ENCODE peak calls at places on chromosome 6, in five cellular contexts. One of them, this sample, is unnamed.

GRCh38 chr6:90413867-90414266 is 117.2 kb upstream of the BACH2 start:
- DNase-seq in EH: peak
- DNase-seq in central memory CD4-positive, alpha-beta T cell: peak
- DNase-seq in pancreas: no peak
- DNase-seq in heart left ventricle: peak
- DNase-seq in this sample: no peak

GRCh38 chr6:125101656-125102055 is 51.9 kb upstream of the TPD52L1 start:
- DNase-seq in pancreas: no peak
- DNase-seq in central memory CD4-positive, alpha-beta T cell: no peak
- DNase-seq in EH: peak
- DNase-seq in heart left ventricle: no peak
- DNase-seq in this sample: no peak

GRCh38 chr6:132471787-132472186 is 41.1 kb downstream of the STX7 start:
- DNase-seq in EH: no peak
- DNase-seq in heart left ventricle: no peak
- DNase-seq in central memory CD4-positive, alpha-beta T cell: no peak
- DNase-seq in pancreas: no peak
- DNase-seq in this sample: no peak

GRCh38 chr6:47595785-47596184 is 102.6 kb upstream of the ADGRF4 start:
- DNase-seq in heart left ventricle: no peak
- DNase-seq in EH: no peak
- DNase-seq in central memory CD4-positive, alpha-beta T cell: no peak
- DNase-seq in pancreas: no peak
- DNase-seq in this sample: no peak

GRCh38 chr6:11609324-11610071 is 71.9 kb downstream of the TMEM170B start:
- DNase-seq in EH: peak
- DNase-seq in central memory CD4-positive, alpha-beta T cell: no peak
- DNase-seq in pancreas: no peak
- DNase-seq in heart left ventricle: peak
- DNase-seq in this sample: peak

GRCh38 chr6:5215799-5216198 is 45.0 kb downstream of the LYRM4 start:
- DNase-seq in central memory CD4-positive, alpha-beta T cell: no peak
- DNase-seq in pancreas: no peak
- DNase-seq in heart left ventricle: no peak
- DNase-seq in EH: no peak
- DNase-seq in this sample: no peak

GRCh38 chr6:5517781-5518180 is 256.5 kb downstream of the FARS2 start:
- DNase-seq in central memory CD4-positive, alpha-beta T cell: no peak
- DNase-seq in EH: no peak
- DNase-seq in heart left ventricle: no peak
- DNase-seq in pancreas: no peak
- DNase-seq in this sample: no peak

GRCh38 chr6:26027491-26028211 is 59.6 kb upstream of the HFE start:
- DNase-seq in EH: no peak
- DNase-seq in central memory CD4-positive, alpha-beta T cell: no peak
- DNase-seq in heart left ventricle: no peak
- DNase-seq in pancreas: no peak
- DNase-seq in this sample: no peak

GRCh38 chr6:124983383-124983782 is 21.1 kb downstream of the RNF217 start:
- DNase-seq in pancreas: no peak
- DNase-seq in heart left ventricle: no peak
- DNase-seq in central memory CD4-positive, alpha-beta T cell: no peak
- DNase-seq in EH: no peak
- DNase-seq in this sample: no peak

GRCh38 chr6:89215391-89215790 is 1.8 kb downstream of the GABRR1 start:
- DNase-seq in heart left ventricle: no peak
- DNase-seq in pancreas: no peak
- DNase-seq in EH: no peak
- DNase-seq in central memory CD4-positive, alpha-beta T cell: no peak
- DNase-seq in this sample: no peak

GRCh38 chr6:117264487-117265424 is 602 bp upstream of the VGLL2 start:
- DNase-seq in heart left ventricle: no peak
- DNase-seq in central memory CD4-positive, alpha-beta T cell: no peak
- DNase-seq in EH: peak
- DNase-seq in pancreas: no peak
- DNase-seq in this sample: no peak

GRCh38 chr6:125301435-125302391 is at the start of gene HDDC2:
- DNase-seq in EH: peak
- DNase-seq in heart left ventricle: peak
- DNase-seq in central memory CD4-positive, alpha-beta T cell: peak
- DNase-seq in pancreas: peak
- DNase-seq in this sample: peak

GRCh38 chr6:3615391-3616380 is 135.8 kb downstream of the PXDC1 start:
- DNase-seq in central memory CD4-positive, alpha-beta T cell: no peak
- DNase-seq in EH: no peak
- DNase-seq in pancreas: no peak
- DNase-seq in heart left ventricle: no peak
- DNase-seq in this sample: no peak

GRCh38 chr6:13080462-13081188 is 247.7 kb downstream of the TBC1D7 start:
- DNase-seq in pancreas: no peak
- DNase-seq in EH: no peak
- DNase-seq in heart left ventricle: no peak
- DNase-seq in central memory CD4-positive, alpha-beta T cell: no peak
- DNase-seq in this sample: no peak

GRCh38 chr6:152531659-152532058 is 105.5 kb downstream of the SYNE1 start:
- DNase-seq in pancreas: no peak
- DNase-seq in EH: no peak
- DNase-seq in heart left ventricle: no peak
- DNase-seq in central memory CD4-positive, alpha-beta T cell: no peak
- DNase-seq in this sample: no peak

GRCh38 chr6:113481441-113481840 is 375.7 kb upstream of the MARCKS start:
- DNase-seq in heart left ventricle: no peak
- DNase-seq in EH: peak
- DNase-seq in central memory CD4-positive, alpha-beta T cell: no peak
- DNase-seq in pancreas: no peak
- DNase-seq in this sample: no peak

GRCh38 chr6:16712931-16713484 is 48.3 kb downstream of the ATXN1 start:
- DNase-seq in EH: peak
- DNase-seq in pancreas: no peak
- DNase-seq in heart left ventricle: peak
- DNase-seq in central memory CD4-positive, alpha-beta T cell: no peak
- DNase-seq in this sample: no peak

GRCh38 chr6:33172307-33173227 is 19.7 kb downstream of the COL11A2 start:
- DNase-seq in central memory CD4-positive, alpha-beta T cell: no peak
- DNase-seq in pancreas: no peak
- DNase-seq in heart left ventricle: no peak
- DNase-seq in EH: peak
- DNase-seq in this sample: no peak

GRCh38 chr6:35544748-35545361 is 32.2 kb upstream of the TULP1 start:
- DNase-seq in central memory CD4-positive, alpha-beta T cell: no peak
- DNase-seq in pancreas: no peak
- DNase-seq in heart left ventricle: no peak
- DNase-seq in EH: no peak
- DNase-seq in this sample: no peak

GRCh38 chr6:1645466-1646185 is 35.9 kb downstream of the FOXC1 start:
- DNase-seq in central memory CD4-positive, alpha-beta T cell: no peak
- DNase-seq in EH: peak
- DNase-seq in heart left ventricle: no peak
- DNase-seq in pancreas: no peak
- DNase-seq in this sample: no peak

GRCh38 chr6:45577836-45578504 is 200.2 kb upstream of the SUPT3H start:
- DNase-seq in heart left ventricle: no peak
- DNase-seq in EH: peak
- DNase-seq in central memory CD4-positive, alpha-beta T cell: no peak
- DNase-seq in pancreas: no peak
- DNase-seq in this sample: no peak

GRCh38 chr6:27795697-27796494 is 116.3 kb downstream of the OR2B2 start:
- DNase-seq in central memory CD4-positive, alpha-beta T cell: peak
- DNase-seq in heart left ventricle: no peak
- DNase-seq in EH: peak
- DNase-seq in pancreas: no peak
- DNase-seq in this sample: peak

GRCh38 chr6:39365281-39366074 is 43.0 kb upstream of the KCNK16 start:
- DNase-seq in central memory CD4-positive, alpha-beta T cell: no peak
- DNase-seq in pancreas: no peak
- DNase-seq in EH: peak
- DNase-seq in heart left ventricle: no peak
- DNase-seq in this sample: peak

GRCh38 chr6:2738373-2738979 is 12.2 kb downstream of the MYLK4 start:
- DNase-seq in EH: peak
- DNase-seq in pancreas: no peak
- DNase-seq in central memory CD4-positive, alpha-beta T cell: peak
- DNase-seq in heart left ventricle: no peak
- DNase-seq in this sample: no peak

GRCh38 chr6:97443408-97444080 is 160.5 kb upstream of the MMS22L start:
- DNase-seq in EH: no peak
- DNase-seq in pancreas: no peak
- DNase-seq in heart left ventricle: no peak
- DNase-seq in central memory CD4-positive, alpha-beta T cell: no peak
- DNase-seq in this sample: no peak

GRCh38 chr6:149963212-149963461 is 606 bp upstream of the ULBP1 start:
- DNase-seq in pancreas: no peak
- DNase-seq in EH: peak
- DNase-seq in heart left ventricle: no peak
- DNase-seq in central memory CD4-positive, alpha-beta T cell: peak
- DNase-seq in this sample: no peak

GRCh38 chr6:147238164-147238563 is 33.9 kb downstream of the STXBP5 start:
- DNase-seq in central memory CD4-positive, alpha-beta T cell: no peak
- DNase-seq in pancreas: no peak
- DNase-seq in EH: no peak
- DNase-seq in heart left ventricle: no peak
- DNase-seq in this sample: no peak

GRCh38 chr6:71248306-71248705 is 40.3 kb upstream of the OGFRL1 start:
- DNase-seq in EH: peak
- DNase-seq in heart left ventricle: no peak
- DNase-seq in central memory CD4-positive, alpha-beta T cell: no peak
- DNase-seq in pancreas: no peak
- DNase-seq in this sample: no peak

GRCh38 chr6:140275725-140276124 is 901.3 kb upstream of the CITED2 start:
- DNase-seq in central memory CD4-positive, alpha-beta T cell: no peak
- DNase-seq in pancreas: no peak
- DNase-seq in EH: no peak
- DNase-seq in heart left ventricle: no peak
- DNase-seq in this sample: no peak

GRCh38 chr6:100366419-100366818 is 98.3 kb downstream of the SIM1 start:
- DNase-seq in pancreas: no peak
- DNase-seq in EH: peak
- DNase-seq in central memory CD4-positive, alpha-beta T cell: no peak
- DNase-seq in heart left ventricle: no peak
- DNase-seq in this sample: no peak

GRCh38 chr6:147390909-147391536 is 117.5 kb upstream of the SAMD5 start:
- DNase-seq in heart left ventricle: no peak
- DNase-seq in EH: peak
- DNase-seq in central memory CD4-positive, alpha-beta T cell: no peak
- DNase-seq in pancreas: no peak
- DNase-seq in this sample: no peak

GRCh38 chr6:1611322-1611571 is 1.5 kb downstream of the FOXC1 start:
- DNase-seq in pancreas: no peak
- DNase-seq in heart left ventricle: no peak
- DNase-seq in EH: peak
- DNase-seq in central memory CD4-positive, alpha-beta T cell: no peak
- DNase-seq in this sample: no peak

GRCh38 chr6:166932616-166933015 is 23.7 kb downstream of the RNASET2 start:
- DNase-seq in EH: no peak
- DNase-seq in pancreas: no peak
- DNase-seq in heart left ventricle: no peak
- DNase-seq in central memory CD4-positive, alpha-beta T cell: no peak
- DNase-seq in this sample: no peak

GRCh38 chr6:167683028-167683862 is 143.5 kb upstream of the AFDN start:
- DNase-seq in heart left ventricle: peak
- DNase-seq in EH: no peak
- DNase-seq in pancreas: no peak
- DNase-seq in central memory CD4-positive, alpha-beta T cell: no peak
- DNase-seq in this sample: no peak

GRCh38 chr6:25369450-25370086 is 90.4 kb downstream of the CARMIL1 start:
- DNase-seq in pancreas: no peak
- DNase-seq in central memory CD4-positive, alpha-beta T cell: no peak
- DNase-seq in heart left ventricle: no peak
- DNase-seq in EH: no peak
- DNase-seq in this sample: peak

GRCh38 chr6:1657116-1657776 is 47.5 kb downstream of the FOXC1 start:
- DNase-seq in pancreas: no peak
- DNase-seq in central memory CD4-positive, alpha-beta T cell: no peak
- DNase-seq in EH: no peak
- DNase-seq in heart left ventricle: no peak
- DNase-seq in this sample: no peak

GRCh38 chr6:14252271-14252850 is 134.8 kb downstream of the CD83 start:
- DNase-seq in heart left ventricle: no peak
- DNase-seq in EH: no peak
- DNase-seq in pancreas: no peak
- DNase-seq in central memory CD4-positive, alpha-beta T cell: no peak
- DNase-seq in this sample: no peak

This sample was measured in upper lobe of left lung.